ENCODE peak calls at places on chromosomes 2 and 18, in eight cellular contexts. F, D, G, M, X, K, V and H are unnamed samples. For H3K4me1, the result is how much of the 10 kb centered on the place peaks cover.

GRCh38 chr2:240614391-240614790 is 10.9 kb upstream of the GPR35 start:
- DNase-seq in F (peak), D (peak), G (peak), M (no peak), X (no peak), K (no peak), V (no peak), H (no peak)

GRCh38 chr18:23136326-23137092 is 1.2 kb downstream of the CABLES1 start:
- DNase-seq in F (peak), D (peak), G (peak), M (peak), X (peak), K (no peak), V (peak), H (no peak)

GRCh38 chr18:21831413-21831831 is 90.8 kb downstream of the MIB1 start:
- DNase-seq in F (no peak), D (no peak), G (no peak), M (no peak), X (no peak), K (no peak), V (no peak), H (no peak)

GRCh38 chr2:127427376-127428056 is 9.3 kb downstream of the PROC start:
- DNase-seq in F (no peak), D (no peak), G (peak), M (no peak), X (peak), K (no peak), V (no peak), H (no peak)

GRCh38 chr2:230505162-230505561 is 89.2 kb downstream of the SP100 start:
- DNase-seq in F (no peak), D (no peak), G (no peak), M (no peak), X (no peak), K (no peak), V (no peak), H (no peak)

GRCh38 chr18:68779169-68779568 is 18.7 kb upstream of the CCDC102B start:
- DNase-seq in F (no peak), D (no peak), G (no peak), M (no peak), X (no peak), K (no peak), V (no peak), H (no peak)

GRCh38 chr2:201129044-201129505 is 13.1 kb downstream of the CFLAR start:
- DNase-seq in F (no peak), D (no peak), G (no peak), M (no peak), X (no peak), K (no peak), V (no peak), H (peak)

GRCh38 chr2:216683846-216684245 is 11.5 kb downstream of the IGFBP5 start:
- DNase-seq in F (no peak), D (peak), G (peak), M (no peak), X (peak), K (no peak), V (no peak), H (no peak)

GRCh38 chr2:206208900-206209299 is 49.2 kb downstream of the EEF1B2 start:
- DNase-seq in F (no peak), D (no peak), G (no peak), M (no peak), X (no peak), K (no peak), V (no peak), H (no peak)

GRCh38 chr2:51711761-51712160 is 679.8 kb upstream of the NRXN1 start:
- DNase-seq in F (no peak), D (no peak), G (no peak), M (no peak), X (no peak), K (no peak), V (no peak), H (no peak)

GRCh38 chr2:231900975-231901374 is 25.2 kb downstream of the NPPC start:
- DNase-seq in F (peak), D (peak), G (no peak), M (no peak), X (no peak), K (peak), V (peak), H (no peak)

DNA sequence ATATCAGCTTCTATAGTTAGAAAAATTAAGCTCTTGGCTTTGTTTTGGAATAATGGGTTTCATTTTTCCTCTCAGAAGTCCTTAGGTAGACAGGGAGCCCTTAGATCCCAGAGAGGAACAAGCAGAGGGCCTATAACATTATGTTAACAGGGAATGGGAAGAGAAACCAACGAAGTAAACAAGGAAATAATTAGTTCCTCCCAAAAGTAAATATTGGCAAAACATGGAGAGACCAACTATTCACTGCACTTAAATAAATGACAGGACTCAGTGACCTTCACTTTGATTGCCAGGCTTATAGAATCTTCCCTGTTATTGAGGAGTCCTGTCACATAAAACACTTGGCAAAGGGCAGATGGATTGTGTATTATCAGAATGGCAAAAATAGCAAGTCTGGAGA is 5.3 kb downstream of the CRIM1 start:
- DNase-seq in F (no peak), D (no peak), G (no peak), M (no peak), X (no peak), K (no peak), V (no peak), H (no peak)
- H3K27ac ChIP-seq in F (no peak), D (no peak), G (no peak), M (no peak), X (no peak), K (no peak), V (no peak), H (no peak)

DNA sequence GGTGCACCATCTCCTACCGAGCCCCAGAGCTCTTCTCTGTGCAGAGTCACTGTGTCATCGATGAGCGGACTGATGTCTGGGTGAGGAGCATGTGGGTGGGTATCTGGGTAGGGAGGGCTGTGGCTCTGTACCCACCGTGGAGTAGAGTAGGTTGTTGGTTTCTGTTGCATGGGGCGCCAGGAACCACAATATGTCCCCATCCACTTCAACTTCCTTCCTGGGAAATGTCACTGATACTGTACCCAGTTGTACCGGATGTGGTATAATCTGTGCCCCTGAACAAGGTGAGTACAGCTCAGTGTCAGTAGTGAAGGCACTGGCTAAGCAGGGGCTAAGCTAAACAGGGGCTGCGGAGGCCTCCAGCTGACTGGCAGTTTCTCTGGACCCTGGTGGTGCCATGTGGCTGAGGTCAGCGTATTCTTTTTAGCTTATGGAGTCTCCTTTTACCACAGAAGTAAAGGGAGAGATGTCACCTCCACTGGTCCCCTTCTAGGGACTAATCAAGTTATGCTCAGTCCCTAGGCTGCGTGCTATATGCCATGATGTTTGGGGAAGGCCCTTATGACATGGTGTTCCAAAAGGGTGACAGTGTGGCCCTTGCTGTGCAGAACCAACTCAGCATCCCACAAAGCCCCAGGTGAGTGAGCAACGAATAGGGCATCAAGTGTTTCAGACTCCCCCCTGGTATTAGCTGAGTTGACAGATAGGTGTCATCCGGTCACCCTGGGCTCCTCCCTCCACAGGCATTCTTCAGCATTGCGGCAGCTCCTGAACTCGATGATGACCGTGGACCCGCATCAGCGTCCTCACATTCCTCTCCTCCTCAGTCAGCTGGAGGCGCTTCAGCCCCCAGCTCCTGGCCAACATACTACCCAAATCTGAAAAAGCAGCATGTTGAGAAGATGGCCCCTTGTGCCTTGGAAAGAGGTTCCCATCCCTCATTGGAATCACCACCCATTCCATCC is 2.7 kb downstream of the STK16 start:
- DNase-seq in F (peak), D (no peak), G (peak), M (peak), X (no peak), K (peak), V (no peak), H (peak)
- H3K4me1 ChIP-seq in F (half or more), D (under half), G (under half), M (half or more), X (under half), K (under half), V (under half), H (half or more)

GRCh38 chr2:237494066-237494465 is 7.0 kb downstream of the MLPH start:
- DNase-seq in F (peak), D (peak), G (no peak), M (no peak), X (no peak), K (no peak), V (no peak), H (no peak)

GRCh38 chr2:237496428-237496827 is 9.4 kb downstream of the MLPH start:
- DNase-seq in F (no peak), D (peak), G (no peak), M (no peak), X (no peak), K (no peak), V (no peak), H (no peak)

GRCh38 chr2:237497009-237497819 is 10.2 kb downstream of the MLPH start:
- DNase-seq in F (no peak), D (peak), G (no peak), M (no peak), X (no peak), K (no peak), V (no peak), H (no peak)

GRCh38 chr2:237497820-237498128 is 10.7 kb downstream of the MLPH start:
- DNase-seq in F (peak), D (peak), G (no peak), M (no peak), X (peak), K (no peak), V (no peak), H (no peak)

DNA sequence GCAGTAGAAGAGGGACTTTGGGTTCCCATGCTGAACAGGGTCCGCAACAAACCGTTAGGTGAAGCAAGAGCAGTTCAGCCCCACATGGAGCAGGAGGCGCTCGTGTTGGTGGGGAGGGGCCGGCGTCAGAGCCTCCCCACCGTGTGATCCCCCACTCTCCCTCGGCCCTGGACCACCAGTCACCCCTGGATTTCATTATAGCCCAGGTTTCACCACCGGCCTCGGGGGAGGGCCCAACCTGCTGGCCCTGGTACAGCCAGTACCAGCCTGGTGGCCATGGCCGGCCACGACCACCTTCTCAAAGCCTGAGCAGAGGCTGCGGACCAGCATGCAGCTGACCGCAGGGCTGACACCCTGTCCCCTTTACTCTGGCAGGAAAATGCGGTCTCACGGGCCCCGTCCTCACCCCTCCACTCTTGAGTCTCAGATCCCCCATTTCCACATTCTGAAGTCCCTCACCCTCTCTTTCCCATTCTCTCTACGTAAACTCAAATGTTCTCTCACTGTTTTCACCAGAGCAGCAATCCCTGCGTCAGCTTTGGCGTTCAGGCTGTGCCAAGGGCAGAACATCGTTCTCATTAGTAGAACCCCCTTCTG is 8.6 kb downstream of the MLPH start:
- DNase-seq in F (peak), D (peak), G (no peak), M (no peak), X (no peak), K (no peak), V (no peak), H (no peak)
- H3K27ac ChIP-seq in F (no peak), D (no peak), G (no peak), M (no peak), X (no peak), K (no peak), V (no peak), H (no peak)

GRCh38 chr2:28608829-28609400 is 113.1 kb downstream of the PLB1 start:
- DNase-seq in F (peak), D (peak), G (no peak), M (no peak), X (no peak), K (no peak), V (no peak), H (no peak)
- H3K4me1 ChIP-seq in F (under half), D (under half), G (under half), M (under half), X (under half), K (under half), V (under half), H (under half)

DNA sequence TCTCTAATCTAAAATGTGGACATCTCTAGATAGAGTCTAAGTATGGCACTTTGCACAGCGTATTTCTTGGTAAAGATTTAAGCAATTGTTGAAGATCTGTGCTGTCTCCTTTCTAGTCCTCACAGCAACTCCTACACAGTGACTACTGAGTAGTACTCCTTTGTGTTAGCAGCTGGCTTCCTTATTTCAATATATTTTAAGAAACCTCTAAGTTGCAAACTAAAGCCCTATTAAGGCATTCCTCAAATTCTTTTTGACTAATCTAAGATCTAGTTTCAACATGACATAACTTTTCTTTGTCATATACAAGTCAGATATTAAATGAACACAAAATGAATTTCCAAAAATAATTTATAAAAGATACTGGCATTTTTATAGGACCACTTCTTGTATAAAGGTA is 121.8 kb upstream of the DNAJC10 start:
- DNase-seq in F (no peak), D (no peak), G (no peak), M (no peak), X (no peak), K (no peak), V (no peak), H (no peak)
- H3K27ac ChIP-seq in F (no peak), D (no peak), G (no peak), M (no peak), X (no peak), K (no peak), V (no peak), H (no peak)

GRCh38 chr2:160324161-160324768 is 124.2 kb upstream of the ITGB6 start:
- DNase-seq in F (peak), D (peak), G (peak), M (peak), X (peak), K (peak), V (peak), H (no peak)

GRCh38 chr2:160325413-160325812 is 125.3 kb upstream of the ITGB6 start:
- DNase-seq in F (no peak), D (no peak), G (no peak), M (no peak), X (no peak), K (no peak), V (no peak), H (peak)

GRCh38 chr2:160328748-160329147 is 128.7 kb upstream of the ITGB6 start:
- DNase-seq in F (no peak), D (no peak), G (no peak), M (no peak), X (no peak), K (no peak), V (no peak), H (no peak)

GRCh38 chr2:160322320-160322719 is 122.2 kb upstream of the ITGB6 start:
- DNase-seq in F (no peak), D (no peak), G (no peak), M (no peak), X (no peak), K (no peak), V (no peak), H (no peak)

GRCh38 chr2:160324917-160325316 is 124.8 kb upstream of the ITGB6 start:
- DNase-seq in F (no peak), D (no peak), G (no peak), M (no peak), X (no peak), K (no peak), V (no peak), H (no peak)
- H3K4me1 ChIP-seq in F (half or more), D (under half), G (under half), M (half or more), X (under half), K (under half), V (half or more), H (half or more)